ENCODE peak calls at places on chromosomes 12 and 14, in four cellular contexts. N, C, O and L are unnamed samples.

GRCh38 chr12:123284669-123285068 is 13.0 kb upstream of the CDK2AP1 start:
- DNase-seq in N (no peak), C (no peak), O (no peak), L (no peak)

GRCh38 chr14:35046751-35047536 is 872 bp downstream of the FAM177A1 start:
- DNase-seq in N (no peak), C (no peak), O (no peak), L (peak; percentile 66)

GRCh38 chr12:80269953-80270552 is 170.7 kb downstream of the OTOGL start:
- DNase-seq in N (no peak), C (no peak), O (peak; percentile 10), L (no peak)

GRCh38 chr12:67998379-67998778 is 9.1 kb downstream of the IFNG-AS1 start:
- DNase-seq in N (no peak), C (no peak), O (no peak), L (no peak)

GRCh38 chr12:99137124-99137845 is 492.2 kb downstream of the APAF1 start:
- DNase-seq in N (no peak), C (no peak), O (no peak), L (no peak)

GRCh38 chr12:4108803-4109345 is 164.7 kb upstream of the CCND2 start:
- DNase-seq in N (no peak), C (no peak), O (no peak), L (no peak)

GRCh38 chr14:101761881-101762529 is 496 bp downstream of the PPP2R5C start:
- DNase-seq in N (peak; percentile 78), C (no peak), O (peak; percentile 80), L (no peak)

GRCh38 chr12:6347367-6348338 is 5.8 kb upstream of the TNFRSF1A start:
- DNase-seq in N (peak; percentile 75), C (peak; percentile 63), O (no peak), L (peak; percentile 64)

GRCh38 chr12:107145397-107145796 is 52.0 kb upstream of the CRY1 start:
- DNase-seq in N (no peak), C (no peak), O (no peak), L (no peak)

GRCh38 chr14:101823081-101823480 is 61.6 kb downstream of the PPP2R5C start:
- DNase-seq in N (no peak), C (no peak), O (no peak), L (no peak)

GRCh38 chr12:117403586-117404139 is 42.2 kb upstream of the NOS1 start:
- DNase-seq in N (no peak), C (no peak), O (no peak), L (no peak)

GRCh38 chr14:81303258-81303935 is 82.6 kb upstream of the GTF2A1 start:
- DNase-seq in N (no peak), C (no peak), O (no peak), L (peak; percentile 47)

GRCh38 chr12:115898670-115899069 is 378.8 kb downstream of the MED13L start:
- DNase-seq in N (no peak), C (no peak), O (no peak), L (no peak)

GRCh38 chr14:60732840-60733483 is 1.6 kb upstream of the MNAT1 start:
- DNase-seq in N (no peak), C (no peak), O (no peak), L (no peak)

GRCh38 chr12:50677858-50678257 is 86.0 kb upstream of the ATF1 start:
- DNase-seq in N (no peak), C (no peak), O (no peak), L (no peak)

GRCh38 chr12:11830298-11830937 is 180.9 kb downstream of the ETV6 start:
- DNase-seq in N (no peak), C (no peak), O (peak; percentile 21), L (no peak)

GRCh38 chr12:50924131-50924438 is 28.3 kb upstream of the HIGD1C start:
- DNase-seq in N (no peak), C (no peak), O (no peak), L (no peak)

GRCh38 chr14:105092912-105093425 is 27.7 kb upstream of the GPR132 start:
- DNase-seq in N (peak; percentile 82), C (no peak), O (peak; percentile 92), L (peak; percentile 68)

GRCh38 chr12:108694812-108695278 is 36.5 kb downstream of the CORO1C start:
- DNase-seq in N (no peak), C (no peak), O (no peak), L (no peak)

GRCh38 chr14:73233564-73233963 is 3.7 kb upstream of the PAPLN start:
- DNase-seq in N (no peak), C (no peak), O (no peak), L (no peak)

GRCh38 chr14:73235531-73236155 is 1.7 kb upstream of the PAPLN start:
- DNase-seq in N (peak; percentile 65), C (no peak), O (no peak), L (peak; percentile 22)

GRCh38 chr14:73236157-73236556 is 1.1 kb upstream of the PAPLN start:
- DNase-seq in N (peak; percentile 24), C (no peak), O (no peak), L (no peak)

GRCh38 chr14:73234029-73234428 is 3.3 kb upstream of the PAPLN start:
- DNase-seq in N (no peak), C (no peak), O (no peak), L (no peak)

DNA sequence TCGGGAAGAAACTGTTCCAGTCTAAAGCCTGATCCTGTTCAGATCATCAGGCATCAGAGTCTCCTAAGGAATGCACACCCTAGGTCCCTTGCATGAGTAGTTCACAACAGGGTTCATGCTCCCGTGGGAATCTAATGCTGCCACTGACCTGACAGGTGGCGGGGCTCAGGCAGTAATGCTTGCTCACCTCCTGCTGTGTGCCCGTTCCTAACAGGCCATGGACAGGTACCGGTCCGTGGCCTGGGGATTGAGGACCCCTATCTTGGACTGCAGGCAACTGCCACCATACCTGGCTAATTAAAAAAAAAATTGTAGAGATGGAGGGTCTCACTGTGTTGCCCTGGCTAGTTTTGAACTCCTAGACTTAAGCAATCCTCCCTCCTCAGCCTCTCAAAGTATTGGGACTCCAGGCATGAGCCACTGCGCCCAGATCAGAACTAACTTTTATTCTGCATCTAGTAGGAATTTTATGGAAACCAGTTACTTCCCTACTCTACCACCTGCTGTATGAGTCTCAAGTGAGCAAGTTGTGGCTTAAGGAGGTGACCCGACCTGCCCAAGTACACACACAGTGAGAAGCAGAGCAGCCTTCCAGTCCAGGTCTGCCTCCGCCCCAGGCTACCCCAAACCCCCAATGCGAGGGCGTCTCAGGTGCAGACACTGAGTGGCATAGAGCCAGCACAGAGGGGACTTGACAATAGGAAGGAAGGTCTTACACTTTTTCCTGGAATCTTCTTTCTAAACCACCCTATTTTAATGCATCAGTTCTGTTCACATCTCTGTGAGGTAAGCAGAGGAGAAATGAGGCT is 2.5 kb upstream of the PAPLN start:
- DNase-seq in N (peak; percentile 37), C (no peak), O (no peak), L (no peak)
- H3K27ac ChIP-seq in N (no peak overlapping the region), C (no peak overlapping the region), O (no peak overlapping the region), L (no peak overlapping the region)

DNA sequence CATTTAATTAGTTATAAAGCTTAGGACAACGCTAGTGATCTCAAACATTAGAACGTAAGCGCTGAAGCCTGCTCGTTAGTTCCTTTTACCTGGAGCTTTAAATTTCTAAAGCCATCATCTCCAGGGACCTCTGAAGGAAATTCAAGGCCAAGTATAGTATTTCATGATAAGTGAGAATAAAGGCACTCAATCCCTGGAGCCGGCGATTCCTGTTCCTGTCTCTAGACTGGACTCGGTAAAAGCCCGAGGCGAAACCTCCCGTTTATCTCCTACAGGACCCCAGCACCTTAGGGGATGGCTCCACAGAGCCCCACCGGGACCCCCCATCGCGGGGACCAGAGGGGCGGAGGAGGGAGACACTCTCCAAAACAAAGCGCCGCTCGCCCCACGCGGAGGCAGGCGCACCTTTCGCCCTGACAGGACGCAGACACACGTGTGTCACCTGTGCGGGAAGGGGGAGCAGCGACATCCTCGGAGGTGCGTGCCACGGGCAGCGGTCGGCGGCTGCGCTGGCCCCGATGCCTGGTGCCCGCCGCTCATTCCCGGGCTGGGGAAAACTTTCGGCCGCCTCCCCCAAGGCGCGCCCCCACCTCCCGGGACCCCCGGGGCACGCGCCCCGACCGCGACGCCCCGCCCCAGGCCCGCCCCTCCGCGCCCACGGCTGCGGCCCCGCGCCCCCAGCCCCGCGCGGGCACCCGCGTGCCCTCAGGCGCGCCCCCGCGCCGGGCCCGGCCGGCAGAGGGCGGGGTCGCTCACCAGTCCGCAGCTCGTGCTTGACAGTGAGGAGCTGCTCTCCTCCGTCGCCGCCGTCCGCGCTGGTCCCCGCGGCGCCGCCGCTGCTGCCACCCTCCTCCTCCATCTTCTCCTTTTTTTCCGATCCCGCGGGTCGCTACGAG is 617 bp downstream of the RPS6KA5 start:
- DNase-seq in N (no peak), C (no peak), O (peak; percentile 89), L (peak; percentile 71)
- TF ChIP-seq CTCF in N (peak; percentile 64), C (no peak), O (no peak), L (peak; percentile 30)

GRCh38 chr14:68279437-68279720 is 459.8 kb downstream of the RAD51B start:
- DNase-seq in N (no peak), C (no peak), O (no peak), L (no peak)

GRCh38 chr14:68278568-68279436 is 459.2 kb downstream of the RAD51B start:
- DNase-seq in N (no peak), C (no peak), O (no peak), L (no peak)

GRCh38 chr14:68282479-68283377 is 463.1 kb downstream of the RAD51B start:
- DNase-seq in N (no peak), C (no peak), O (no peak), L (no peak)

GRCh38 chr14:68281497-68281896 is 461.9 kb downstream of the RAD51B start:
- DNase-seq in N (no peak), C (no peak), O (no peak), L (no peak)

DNA sequence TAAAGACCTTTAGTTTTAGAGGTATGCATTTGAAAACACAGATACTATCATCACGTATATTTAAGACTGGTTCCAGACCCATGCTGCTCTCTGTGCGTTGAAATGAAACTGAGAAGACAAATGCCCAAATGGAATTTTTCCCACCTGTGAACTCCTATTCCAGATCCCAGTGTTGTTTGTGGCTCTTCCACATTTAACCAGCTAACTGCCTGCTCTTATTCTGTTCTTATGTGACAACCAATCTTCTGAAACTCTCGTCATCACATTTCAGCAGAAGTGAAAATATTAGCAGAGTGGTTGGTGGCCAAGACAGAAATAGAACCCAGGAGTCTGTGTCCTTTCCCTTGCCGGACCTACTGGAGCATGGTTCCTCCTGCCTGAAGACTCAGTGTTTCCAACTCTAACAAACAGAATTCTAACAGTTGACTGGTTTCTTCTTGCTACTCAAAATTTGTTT is 460.2 kb downstream of the RAD51B start:
- DNase-seq in N (no peak), C (no peak), O (no peak), L (no peak)
- H3K4me1 ChIP-seq in N (peaks cover 11% of the 10 kb centered on the region), C (peaks cover 13% of the 10 kb centered on the region), O (no peaks in the 10 kb centered on the region), L (peaks cover 11% of the 10 kb centered on the region)

GRCh38 chr14:48563465-48563864 is 888.1 kb upstream of the MDGA2 start:
- DNase-seq in N (no peak), C (no peak), O (no peak), L (no peak)
- H3K27ac ChIP-seq in N (no peak overlapping the region), C (no peak overlapping the region), O (no peak overlapping the region), L (no peak overlapping the region)

DNA sequence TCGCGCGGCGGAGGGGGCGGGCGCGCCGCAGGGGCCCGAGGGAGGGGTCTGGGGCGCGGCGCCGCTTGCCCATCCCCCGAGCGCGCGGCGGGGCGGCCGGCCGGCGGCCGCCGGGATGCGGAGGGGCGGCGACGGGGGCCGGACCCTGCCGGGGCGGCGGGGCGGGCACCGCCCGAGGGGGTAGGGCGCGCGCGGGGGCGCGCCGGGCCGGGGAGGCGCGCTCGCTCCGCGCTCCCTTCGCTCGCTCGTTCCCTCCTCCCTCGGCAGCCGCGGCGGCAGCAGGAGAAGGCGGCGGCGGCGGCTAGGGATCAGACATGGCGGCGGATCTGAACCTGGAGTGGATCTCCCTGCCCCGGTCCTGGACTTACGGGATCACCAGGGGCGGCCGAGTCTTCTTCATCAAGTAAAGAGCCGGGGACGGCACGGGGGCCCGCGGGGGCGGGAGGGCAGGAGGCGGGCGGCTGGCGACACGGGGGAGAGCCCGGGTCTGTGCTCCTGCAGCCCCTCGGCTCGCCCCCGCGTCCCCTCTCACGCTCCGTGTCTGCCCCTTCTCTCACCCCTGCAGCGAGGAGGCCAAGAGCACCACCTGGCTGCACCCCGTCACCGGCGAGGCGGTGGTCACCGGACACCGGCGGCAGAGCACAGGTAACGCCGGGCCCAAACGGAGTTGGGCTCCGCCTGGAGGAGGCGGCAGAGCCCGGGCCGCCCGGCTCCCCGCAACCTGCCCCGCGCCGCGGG is at the start of gene PLEKHA5:
- DNase-seq in N (peak; percentile 81), C (peak; percentile 16), O (peak; percentile 94), L (peak; percentile 76)
- TF ChIP-seq CTCF in N (no peak), C (no peak), O (no peak), L (no peak)